ENCODE peak calls at places on chromosomes 1 and 21, in six cellular contexts. One of them, this sample, is unnamed.

GRCh38 chr1:32868806-32869455 is 1.8 kb downstream of the FNDC5 start:
- DNase-seq in T follicular helper cell: no peak
- DNase-seq in activated T-helper 1 cell treated with Interleukin-2 at 50 U/mL for 16 hours: no peak
- DNase-seq in NB4: no peak
- DNase-seq in NCI-H1417 treated with DMSO at 0.1 percent for 48 hours: no peak
- DNase-seq in fibroblast of the conjunctiva: no peak
- DNase-seq in this sample: no peak

GRCh38 chr1:71853391-71853790 is 428.9 kb downstream of the NEGR1 start:
- DNase-seq in T follicular helper cell: no peak
- DNase-seq in activated T-helper 1 cell treated with Interleukin-2 at 50 U/mL for 16 hours: no peak
- DNase-seq in NB4: no peak
- DNase-seq in NCI-H1417 treated with DMSO at 0.1 percent for 48 hours: no peak
- DNase-seq in fibroblast of the conjunctiva: no peak
- DNase-seq in this sample: no peak

GRCh38 chr1:168088511-168089325 is 48.0 kb downstream of the GPR161 start:
- DNase-seq in T follicular helper cell: no peak
- DNase-seq in activated T-helper 1 cell treated with Interleukin-2 at 50 U/mL for 16 hours: no peak
- DNase-seq in NB4: peak
- DNase-seq in NCI-H1417 treated with DMSO at 0.1 percent for 48 hours: no peak
- DNase-seq in fibroblast of the conjunctiva: no peak
- DNase-seq in this sample: peak

GRCh38 chr1:211183924-211184323 is 50.0 kb upstream of the KCNH1 start:
- DNase-seq in T follicular helper cell: no peak
- DNase-seq in activated T-helper 1 cell treated with Interleukin-2 at 50 U/mL for 16 hours: no peak
- DNase-seq in NB4: no peak
- DNase-seq in NCI-H1417 treated with DMSO at 0.1 percent for 48 hours: no peak
- DNase-seq in fibroblast of the conjunctiva: no peak
- DNase-seq in this sample: peak

GRCh38 chr21:14677639-14678179 is 131.6 kb upstream of the SAMSN1 start:
- DNase-seq in T follicular helper cell: no peak
- DNase-seq in activated T-helper 1 cell treated with Interleukin-2 at 50 U/mL for 16 hours: no peak
- DNase-seq in NB4: no peak
- DNase-seq in NCI-H1417 treated with DMSO at 0.1 percent for 48 hours: no peak
- DNase-seq in fibroblast of the conjunctiva: no peak
- DNase-seq in this sample: no peak

GRCh38 chr1:4760088-4760487 is 105.7 kb downstream of the AJAP1 start:
- DNase-seq in T follicular helper cell: no peak
- DNase-seq in activated T-helper 1 cell treated with Interleukin-2 at 50 U/mL for 16 hours: no peak
- DNase-seq in NB4: no peak
- DNase-seq in NCI-H1417 treated with DMSO at 0.1 percent for 48 hours: no peak
- DNase-seq in fibroblast of the conjunctiva: no peak
- DNase-seq in this sample: no peak

GRCh38 chr21:44758141-44758561 is 43.5 kb downstream of the UBE2G2 start:
- DNase-seq in T follicular helper cell: no peak
- DNase-seq in activated T-helper 1 cell treated with Interleukin-2 at 50 U/mL for 16 hours: no peak
- DNase-seq in NB4: no peak
- DNase-seq in NCI-H1417 treated with DMSO at 0.1 percent for 48 hours: no peak
- DNase-seq in fibroblast of the conjunctiva: no peak
- DNase-seq in this sample: no peak

GRCh38 chr1:184075040-184076029 is 23.8 kb downstream of the TSEN15 start:
- DNase-seq in T follicular helper cell: no peak
- DNase-seq in activated T-helper 1 cell treated with Interleukin-2 at 50 U/mL for 16 hours: no peak
- DNase-seq in NB4: peak
- DNase-seq in NCI-H1417 treated with DMSO at 0.1 percent for 48 hours: no peak
- DNase-seq in fibroblast of the conjunctiva: peak
- DNase-seq in this sample: peak

GRCh38 chr1:165409957-165410356 is 35.0 kb downstream of the RXRG start:
- DNase-seq in T follicular helper cell: no peak
- DNase-seq in activated T-helper 1 cell treated with Interleukin-2 at 50 U/mL for 16 hours: no peak
- DNase-seq in NB4: no peak
- DNase-seq in NCI-H1417 treated with DMSO at 0.1 percent for 48 hours: no peak
- DNase-seq in fibroblast of the conjunctiva: no peak
- DNase-seq in this sample: no peak

GRCh38 chr1:94859157-94859556 is 39.0 kb downstream of the SLC44A3 start:
- DNase-seq in T follicular helper cell: no peak
- DNase-seq in activated T-helper 1 cell treated with Interleukin-2 at 50 U/mL for 16 hours: no peak
- DNase-seq in NB4: no peak
- DNase-seq in NCI-H1417 treated with DMSO at 0.1 percent for 48 hours: no peak
- DNase-seq in fibroblast of the conjunctiva: no peak
- DNase-seq in this sample: no peak

GRCh38 chr1:227789042-227789880 is 26.2 kb upstream of the PRSS38 start:
- DNase-seq in T follicular helper cell: no peak
- DNase-seq in activated T-helper 1 cell treated with Interleukin-2 at 50 U/mL for 16 hours: no peak
- DNase-seq in NB4: no peak
- DNase-seq in NCI-H1417 treated with DMSO at 0.1 percent for 48 hours: no peak
- DNase-seq in fibroblast of the conjunctiva: no peak
- DNase-seq in this sample: peak

GRCh38 chr1:174800221-174800791 is 199.4 kb upstream of the CACYBP start:
- DNase-seq in T follicular helper cell: no peak
- DNase-seq in activated T-helper 1 cell treated with Interleukin-2 at 50 U/mL for 16 hours: no peak
- DNase-seq in NB4: no peak
- DNase-seq in NCI-H1417 treated with DMSO at 0.1 percent for 48 hours: no peak
- DNase-seq in fibroblast of the conjunctiva: no peak
- DNase-seq in this sample: no peak

GRCh38 chr1:67052741-67053534 is 1.0 kb downstream of the SLC35D1 start:
- DNase-seq in T follicular helper cell: peak
- DNase-seq in activated T-helper 1 cell treated with Interleukin-2 at 50 U/mL for 16 hours: no peak
- DNase-seq in NB4: peak
- DNase-seq in NCI-H1417 treated with DMSO at 0.1 percent for 48 hours: no peak
- DNase-seq in fibroblast of the conjunctiva: no peak
- DNase-seq in this sample: peak

GRCh38 chr1:209220048-209220524 is 363.4 kb upstream of the CAMK1G start:
- DNase-seq in T follicular helper cell: no peak
- DNase-seq in activated T-helper 1 cell treated with Interleukin-2 at 50 U/mL for 16 hours: no peak
- DNase-seq in NB4: no peak
- DNase-seq in NCI-H1417 treated with DMSO at 0.1 percent for 48 hours: no peak
- DNase-seq in fibroblast of the conjunctiva: no peak
- DNase-seq in this sample: no peak

GRCh38 chr1:224816062-224816461 is 113.4 kb upstream of the DNAH14 start:
- DNase-seq in T follicular helper cell: no peak
- DNase-seq in activated T-helper 1 cell treated with Interleukin-2 at 50 U/mL for 16 hours: no peak
- DNase-seq in NB4: no peak
- DNase-seq in NCI-H1417 treated with DMSO at 0.1 percent for 48 hours: no peak
- DNase-seq in fibroblast of the conjunctiva: no peak
- DNase-seq in this sample: no peak

This sample was measured in PC-3.